ENCODE peak calls at places on chromosomes 7 and 10, in nine cellular contexts. D is cardiac septum; T is neural progenitor cell; W is RPMI7951; N is stimulated activated CD8-positive, alpha-beta memory T cell treated with anti-CD3 and anti-CD28 coated beads, Interleukin-15, amount 100 ng/mL, for 48 hours; P is mucosa of gallbladder; A is AG09319; G is EH; L is AG20443. H is an unnamed sample.

GRCh38 chr10:103980246-103980906 is 13.4 kb downstream of the SLK start:
- DNase-seq in D (no peak), T (no peak), W (no peak), N (no peak), P (no peak), A (no peak), G (peak), L (no peak), H (no peak)

GRCh38 chr7:88322151-88322550 is 15.5 kb upstream of the STEAP4 start:
- DNase-seq in D (no peak), T (no peak), W (no peak), N (no peak), P (no peak), A (no peak), G (no peak), L (no peak), H (no peak)

GRCh38 chr7:92634125-92634710 is 44.0 kb upstream of the FAM133B start:
- DNase-seq in D (no peak), T (no peak), W (no peak), N (no peak), P (no peak), A (no peak), G (peak), L (no peak), H (no peak)

GRCh38 chr7:127819975-127820778 is 168.2 kb downstream of the SND1 start:
- DNase-seq in D (no peak), T (no peak), W (peak), N (no peak), P (no peak), A (peak), G (peak), L (peak), H (no peak)

GRCh38 chr10:6494934-6495592 is 85.0 kb downstream of the PRKCQ start:
- DNase-seq in D (no peak), T (no peak), W (peak), N (peak), P (no peak), A (no peak), G (no peak), L (peak), H (no peak)

GRCh38 chr10:113499066-113499465 is 53.8 kb upstream of the HABP2 start:
- DNase-seq in D (no peak), T (no peak), W (no peak), N (no peak), P (no peak), A (no peak), G (peak), L (no peak), H (no peak)

GRCh38 chr7:41051062-41051461 is 651.8 kb downstream of the INHBA start:
- DNase-seq in D (no peak), T (no peak), W (no peak), N (no peak), P (no peak), A (no peak), G (no peak), L (no peak), H (no peak)

GRCh38 chr7:45890902-45891461 is 2.7 kb downstream of the IGFBP1 start:
- DNase-seq in D (no peak), T (peak), W (peak), N (no peak), P (no peak), A (no peak), G (peak), L (peak), H (peak)

GRCh38 chr10:28291881-28292297 is 11.0 kb downstream of the MPP7 start:
- DNase-seq in D (no peak), T (no peak), W (peak), N (peak), P (no peak), A (no peak), G (peak), L (peak), H (no peak)

GRCh38 chr7:103636153-103636552 is 190.1 kb upstream of the SLC26A5 start:
- DNase-seq in D (no peak), T (peak), W (no peak), N (no peak), P (no peak), A (no peak), G (peak), L (no peak), H (no peak)

GRCh38 chr7:106888204-106888603 is 23.1 kb downstream of the PIK3CG start:
- DNase-seq in D (no peak), T (no peak), W (no peak), N (no peak), P (no peak), A (no peak), G (no peak), L (no peak), H (no peak)

GRCh38 chr7:137996871-137997270 is 5.0 kb downstream of the CREB3L2 start:
- DNase-seq in D (no peak), T (no peak), W (no peak), N (no peak), P (no peak), A (no peak), G (no peak), L (no peak), H (no peak)

GRCh38 chr10:71600856-71601255 is 118.7 kb downstream of the C10orf105 start:
- DNase-seq in D (no peak), T (no peak), W (peak), N (no peak), P (no peak), A (peak), G (peak), L (peak), H (peak)

GRCh38 chr7:462173-463103 is 57.2 kb downstream of the PDGFA start:
- DNase-seq in D (no peak), T (no peak), W (no peak), N (no peak), P (no peak), A (no peak), G (no peak), L (no peak), H (no peak)

GRCh38 chr10:27998178-27998953 is 513 bp downstream of the ODAD2 start:
- DNase-seq in D (no peak), T (peak), W (no peak), N (no peak), P (no peak), A (no peak), G (peak), L (peak), H (no peak)

GRCh38 chr10:42690449-42691360 is 52.3 kb upstream of the ZNF33B start:
- DNase-seq in D (no peak), T (no peak), W (peak), N (no peak), P (no peak), A (no peak), G (no peak), L (no peak), H (no peak)

GRCh38 chr7:23074443-23075244 is 30.9 kb upstream of the KLHL7 start:
- DNase-seq in D (no peak), T (no peak), W (no peak), N (no peak), P (no peak), A (no peak), G (peak), L (no peak), H (no peak)

GRCh38 chr10:78852856-78853255 is 215.9 kb upstream of the ZMIZ1 start:
- DNase-seq in D (peak), T (peak), W (peak), N (no peak), P (no peak), A (no peak), G (peak), L (peak), H (no peak)

H was measured in foreskin melanocyte.